ENCODE peak calls at places on chromosomes 4 and X, in four cellular contexts. L is HCT116, D is adipocyte, R is spleen. M is an unnamed sample. For H3K4me1 and H3K36me3, the result is how much of the 10 kb centered on the place peaks cover.

GRCh38 chrX:19640063-19640462 is 124.8 kb upstream of the MAP3K15 start:
- DNase-seq in D (no peak), R (no peak), L (no peak), M (no peak)

GRCh38 chrX:120462370-120462769 is 6.7 kb downstream of the LAMP2 start:
- DNase-seq in R (no peak), D (no peak), L (no peak), M (no peak)

GRCh38 chr4:69760455-69760854 is at the start of gene SULT1B1:
- DNase-seq in R (peak), L (no peak), D (peak), M (no peak)

GRCh38 chrX:41922125-41922521 is 1.2 kb downstream of the CASK start:
- DNase-seq in R (no peak), L (no peak), D (peak), M (no peak)

GRCh38 chr4:168528131-168528949 is 31.5 kb downstream of the PALLD start:
- DNase-seq in R (no peak), L (no peak), D (peak), M (no peak)

GRCh38 chr4:150164055-150164454 is 85.8 kb downstream of the DCLK2 start:
- DNase-seq in D (no peak), R (no peak), L (no peak), M (no peak)

GRCh38 chrX:136780738-136781137 is at the start of gene ARHGEF6:
- DNase-seq in R (no peak), D (no peak), L (no peak), M (no peak)

GRCh38 chrX:41734530-41734929 is 10.5 kb downstream of the GPR82 start:
- DNase-seq in L (peak), D (peak), R (no peak), M (no peak)

GRCh38 chr4:56656346-56656643 is 24.8 kb downstream of the HOPX start:
- DNase-seq in L (no peak), D (peak), R (peak), M (peak)

GRCh38 chr4:172963498-172964294 is 204.9 kb upstream of the GALNT7 start:
- DNase-seq in R (no peak), L (no peak), D (no peak), M (no peak)

GRCh38 chrX:148311544-148311943 is 188.9 kb upstream of the AFF2 start:
- DNase-seq in L (no peak), D (no peak), R (no peak), M (no peak)

GRCh38 chr4:173121044-173121685 is 47.4 kb upstream of the GALNT7 start:
- DNase-seq in R (no peak), D (peak), L (no peak), M (peak)

GRCh38 chr4:94479358-94480141 is 27.8 kb downstream of the PDLIM5 start:
- DNase-seq in R (no peak), L (no peak), D (no peak), M (no peak)

GRCh38 chr4:4859010-4859798 is at the start of gene MSX1:
- DNase-seq in R (peak), D (peak), L (peak), M (peak)

GRCh38 chr4:173185832-173186545 is 17.4 kb downstream of the GALNT7 start:
- DNase-seq in R (no peak), L (no peak), D (no peak), M (no peak)

GRCh38 chrX:67961516-67961915 is 417.7 kb downstream of the AR start:
- DNase-seq in L (no peak), R (no peak), D (no peak), M (no peak)

GRCh38 chrX:82816572-82816971 is 691.5 kb upstream of the POU3F4 start:
- DNase-seq in R (no peak), L (peak), D (no peak), M (no peak)

GRCh38 chr4:32775049-32775448 is 2054.9 kb downstream of the PCDH7 start:
- DNase-seq in D (peak), L (peak), R (no peak), M (no peak)

DNA sequence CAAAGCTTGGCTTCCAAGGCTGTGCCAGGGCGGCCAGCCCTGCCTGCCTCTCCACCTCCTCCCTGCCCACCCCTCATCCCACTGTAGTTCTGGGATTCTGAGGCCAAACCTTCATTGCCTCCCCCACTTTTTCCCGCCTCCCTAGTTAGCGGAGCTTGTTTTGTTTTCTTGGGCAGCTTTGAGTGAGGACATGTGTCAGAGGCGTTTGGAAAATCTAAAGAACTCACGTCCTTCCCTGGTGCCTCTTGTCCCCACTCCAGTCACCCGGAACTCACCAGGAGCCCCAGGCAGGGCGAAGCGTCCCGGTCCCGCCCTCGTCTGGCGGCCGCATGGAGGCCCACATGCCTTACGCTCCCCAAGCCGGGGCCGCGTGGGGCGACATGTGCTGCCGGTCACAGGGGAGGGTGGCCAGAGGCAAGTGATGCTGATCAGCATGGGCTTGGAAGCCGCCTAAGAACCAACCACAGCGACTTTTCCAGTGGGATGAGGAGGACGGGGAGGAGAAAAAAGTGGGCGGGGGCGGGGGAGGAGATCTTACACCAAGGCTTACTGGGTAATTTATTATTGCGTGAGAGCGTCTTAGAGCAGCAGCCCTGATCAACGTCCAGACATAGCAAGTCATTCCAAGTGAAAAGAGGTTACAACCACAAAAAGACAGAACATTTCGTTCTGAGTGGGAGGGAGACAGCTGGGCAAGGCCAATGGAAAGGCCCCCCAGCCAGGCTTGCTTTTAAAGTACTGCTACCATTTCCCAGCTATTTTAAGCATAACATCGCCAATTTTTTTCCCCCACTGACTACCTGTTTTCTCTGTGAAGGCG is 48.5 kb downstream of the PRPS1 start:
- DNase-seq in D (peak), R (peak), L (peak), M (peak)
- H3K4me1 ChIP-seq in D (half or more), R (under half), L (half or more), M (under half)

DNA sequence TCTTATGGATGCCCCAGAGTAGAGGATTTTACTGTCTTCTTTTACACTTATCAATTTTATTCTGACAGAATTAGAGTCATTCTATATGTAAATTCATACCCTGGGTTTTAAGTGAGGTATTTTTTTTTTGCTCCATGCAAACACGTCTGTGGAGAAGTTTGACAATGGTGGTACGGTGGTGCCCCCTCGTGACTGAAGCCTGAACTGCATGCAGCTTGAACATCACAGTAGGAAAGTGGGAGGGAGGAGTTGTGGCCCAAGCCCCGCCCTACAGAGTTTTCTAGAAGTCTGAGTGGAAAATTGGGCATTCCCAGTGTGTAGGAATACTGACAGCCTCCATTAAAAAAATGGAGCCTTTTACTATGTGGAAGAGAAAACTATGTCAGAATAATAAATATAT is 73.3 kb upstream of the RAB40AL start:
- DNase-seq in D (peak), L (peak), R (peak), M (peak)
- H3K36me3 ChIP-seq in D (under half), L (under half), R (under half), M (under half)

DNA sequence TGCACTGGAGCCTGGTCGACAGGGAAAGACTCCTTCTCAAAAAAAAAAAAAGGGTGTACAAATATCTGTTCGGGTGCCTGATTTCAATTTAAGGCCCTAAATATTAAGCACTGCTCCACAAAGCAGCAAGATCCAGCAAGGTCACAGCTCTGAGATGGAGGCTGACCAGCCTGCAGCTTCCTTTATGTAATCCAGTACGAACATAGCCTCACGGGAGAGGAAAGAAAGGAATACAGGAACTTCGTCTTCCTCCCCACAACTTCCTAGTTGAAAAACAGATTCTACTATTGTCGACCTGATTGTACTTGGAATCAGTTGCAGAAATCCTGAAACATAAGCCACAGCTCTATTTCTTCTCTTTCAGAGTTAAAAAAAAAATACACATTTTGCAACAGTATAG is 53.5 kb upstream of the TBC1D9 start:
- DNase-seq in R (no peak), D (no peak), L (no peak), M (no peak)
- H3K4me1 ChIP-seq in R (under half), D (under half), L (under half), M (under half)

GRCh38 chr4:876780-877179 is 50.9 kb upstream of the CPLX1 start:
- DNase-seq in R (no peak), D (no peak), L (no peak), M (no peak)
- H3K36me3 ChIP-seq in R (half or more), D (half or more), L (under half), M (under half)

GRCh38 chr4:7632341-7632740 is 197.6 kb upstream of the PSAPL1 start:
- DNase-seq in D (no peak), L (no peak), R (no peak), M (no peak)
- H3K4me1 ChIP-seq in D (under half), L (under half), R (under half), M (under half)

DNA sequence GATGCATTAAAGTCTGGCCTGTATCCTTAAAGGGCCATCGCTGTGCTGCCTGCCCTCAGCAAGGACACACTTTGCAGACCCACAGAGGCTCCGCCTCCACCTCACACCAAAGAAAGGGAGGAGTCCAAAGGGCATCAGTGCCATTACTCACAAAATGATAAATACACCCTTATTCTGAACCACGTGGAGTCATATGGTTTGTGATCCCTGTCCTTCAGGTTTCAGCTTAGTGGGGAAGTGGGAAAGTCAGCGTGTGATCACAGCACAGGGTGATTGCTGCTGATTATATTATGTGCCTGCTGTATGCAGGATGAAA is 35.9 kb upstream of the MSANTD1 start:
- DNase-seq in R (no peak), L (no peak), D (no peak), M (no peak)
- H3K36me3 ChIP-seq in R (half or more), L (under half), D (half or more), M (under half)

GRCh38 chr4:86050516-86050915 is 309.3 kb downstream of the MAPK10 start:
- DNase-seq in R (no peak), L (no peak), D (no peak), M (no peak)

GRCh38 chr4:86048426-86048825 is 311.4 kb downstream of the MAPK10 start:
- DNase-seq in D (peak), R (no peak), L (no peak), M (no peak)

GRCh38 chr4:86043755-86044592 is 315.9 kb downstream of the MAPK10 start:
- DNase-seq in R (no peak), L (peak), D (peak), M (peak)

DNA sequence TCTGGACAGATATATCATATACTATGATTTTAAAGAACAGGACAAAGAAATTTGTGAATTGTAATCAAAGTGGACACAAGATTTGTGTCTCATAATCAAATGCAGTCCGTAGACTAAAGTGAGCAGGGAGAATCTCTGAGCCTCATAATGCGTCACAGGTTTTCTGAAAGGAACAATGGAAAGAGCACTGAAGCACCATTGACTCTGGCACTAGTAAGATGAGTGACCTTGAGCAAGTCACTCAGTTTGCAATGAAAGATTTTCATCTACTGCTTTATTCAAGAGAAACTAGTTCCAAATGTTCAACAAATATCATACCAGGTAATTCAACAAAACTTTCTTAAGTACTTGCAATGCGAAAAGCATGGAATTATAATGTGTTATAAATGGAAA is 315.3 kb downstream of the MAPK10 start:
- DNase-seq in L (no peak), R (no peak), D (no peak), M (no peak)
- H3K4me1 ChIP-seq in L (under half), R (under half), D (under half), M (under half)